ENCODE peak calls at places on chromosomes 1 and 21, in four cellular contexts. N is GM06990, Y is GM13977, F is H9. P is an unnamed sample.

GRCh38 chr1:213014642-213015041 is 1.0 kb downstream of the ANGEL2 start:
- DNase-seq in N (no peak), Y (no peak), F (no peak), P (no peak)

GRCh38 chr1:19684677-19685076 is 20.0 kb downstream of the HTR6 start:
- DNase-seq in N (no peak), Y (no peak), F (no peak), P (no peak)

GRCh38 chr1:27003745-27004470 is 8.7 kb downstream of the TENT5B start:
- DNase-seq in N (no peak), Y (no peak), F (peak; percentile 57), P (no peak)

GRCh38 chr1:37514350-37515184 is at the start of gene MEAF6:
- DNase-seq in N (peak; percentile 90), Y (peak; percentile 95), F (peak; percentile 89), P (peak; percentile 94)

GRCh38 chr1:3711780-3712451 is 40.3 kb upstream of the CCDC27 start:
- DNase-seq in N (no peak), Y (no peak), F (no peak), P (no peak)

GRCh38 chr1:162276493-162276892 is 100.2 kb downstream of the SPATA46 start:
- DNase-seq in N (no peak), Y (peak; percentile 47), F (no peak), P (peak; percentile 39)

GRCh38 chr1:1869459-1869858 is 21.4 kb downstream of the GNB1 start:
- DNase-seq in N (no peak), Y (no peak), F (no peak), P (no peak)

GRCh38 chr1:223031690-223032601 is 111.1 kb downstream of the TLR5 start:
- DNase-seq in N (no peak), Y (no peak), F (peak; percentile 41), P (no peak)

GRCh38 chr1:9715536-9716226 is 64.2 kb downstream of the PIK3CD start:
- DNase-seq in N (no peak), Y (no peak), F (no peak), P (no peak)

GRCh38 chr21:26614251-26614650 is 41.2 kb upstream of the CYYR1 start:
- DNase-seq in N (no peak), Y (no peak), F (no peak), P (no peak)

GRCh38 chr1:61380561-61380960 is 298.2 kb downstream of the NFIA start:
- DNase-seq in N (no peak), Y (no peak), F (no peak), P (no peak)
- TF ChIP-seq CTCF in N (no peak), Y (no peak), F (no peak), P (no peak)

GRCh38 chr1:156421062-156421938 is 52.3 kb downstream of the RHBG start:
- DNase-seq in N (peak; percentile 88), Y (peak; percentile 97), F (peak; percentile 95), P (peak; percentile 95)

GRCh38 chr1:156420209-156421061 is 51.4 kb downstream of the RHBG start:
- DNase-seq in N (peak; percentile 61), Y (peak; percentile 86), F (peak; percentile 41), P (peak; percentile 76)

GRCh38 chr1:156421939-156422601 is 53.1 kb downstream of the RHBG start:
- DNase-seq in N (no peak), Y (no peak), F (peak; percentile 49), P (no peak)

GRCh38 chr1:156417700-156418015 is 48.6 kb downstream of the RHBG start:
- DNase-seq in N (no peak), Y (no peak), F (no peak), P (no peak)

DNA sequence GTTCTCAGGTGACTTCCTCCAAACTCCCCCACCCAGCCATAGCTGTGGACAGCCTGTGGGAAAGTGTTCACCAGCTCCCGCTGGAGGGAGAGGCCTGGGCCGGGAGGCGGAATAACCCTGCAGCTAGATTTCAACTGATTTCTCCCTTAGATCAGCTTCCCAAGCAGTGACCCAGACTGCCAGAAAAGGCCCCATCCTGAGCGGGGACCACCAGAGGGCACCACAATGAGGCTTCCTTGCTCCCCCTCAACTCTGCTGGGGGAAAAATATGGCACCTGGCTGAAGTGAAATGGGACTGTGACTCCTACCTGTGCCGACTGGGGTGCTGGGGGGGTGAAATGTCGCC is 50.8 kb downstream of the RHBG start:
- DNase-seq in N (no peak), Y (peak; percentile 79), F (peak; percentile 73), P (peak; percentile 68)
- TF ChIP-seq CTCF in N (peak; percentile 69), Y (peak; percentile 46), F (peak; percentile 75), P (peak; percentile 49)

GRCh38 chr1:225809842-225810578 is at the start of gene EPHX1:
- DNase-seq in N (peak; percentile 79), Y (peak; percentile 94), F (peak; percentile 88), P (peak; percentile 92)

GRCh38 chr1:225813250-225813964 is 3.5 kb downstream of the EPHX1 start:
- DNase-seq in N (no peak), Y (no peak), F (no peak), P (no peak)

GRCh38 chr1:225812488-225813249 is 2.7 kb downstream of the EPHX1 start:
- DNase-seq in N (no peak), Y (no peak), F (no peak), P (no peak)

GRCh38 chr1:225814381-225814780 is 4.5 kb downstream of the EPHX1 start:
- DNase-seq in N (no peak), Y (no peak), F (no peak), P (no peak)

GRCh38 chr1:225811622-225812487 is 1.9 kb downstream of the EPHX1 start:
- DNase-seq in N (no peak), Y (no peak), F (peak; percentile 62), P (no peak)
- TF ChIP-seq CTCF in N (peak; percentile 4), Y (peak; percentile 21), F (peak; percentile 73), P (no peak)

GRCh38 chr1:109136766-109137165 is 22.9 kb downstream of the ELAPOR1 start:
- DNase-seq in N (no peak), Y (no peak), F (no peak), P (no peak)
- TF ChIP-seq CTCF in N (no peak), Y (no peak), F (no peak), P (no peak)

P was measured in GM10248.